ENCODE peak calls at places on chromosomes 11 and 22, in ten cellular contexts. Z is chondrocyte; J is AG20443; D is brain microvascular endothelial cell; T is activated CD8-positive, alpha-beta memory T cell treated with anti-CD3 and anti-CD28 coated beads, Interleukin-2, amount 50 U/mL, for 48 hours; Y is stimulated activated CD4-positive, alpha-beta T cell treated with anti-CD3 and anti-CD28 coated beads, Interleukin-1b, Interleukin-23, amount 100 ng/mL, for 4 hours; R is stomach; X is ureter; F is OCI-LY7; C is endothelial cell. W is an unnamed sample.

GRCh38 chr11:10792385-10793068 is 16.2 kb downstream of the EIF4G2 start:
- DNase-seq in C (peak; percentile 98), R (peak; percentile 89), D (peak; percentile 65), J (peak; percentile 93), T (peak; percentile 98), Y (peak; percentile 73), F (peak; percentile 82), X (peak; percentile 84), Z (peak; percentile 97), W (peak; percentile 80)

GRCh38 chr22:41682033-41682807 is 6.4 kb downstream of the SNU13 start:
- DNase-seq in F (peak; percentile 81), Y (peak; percentile 74), Z (peak; percentile 96), R (peak; percentile 90), T (peak; percentile 95), J (peak; percentile 90), X (peak; percentile 90), D (peak; percentile 83), C (peak; percentile 81), W (peak; percentile 89)

GRCh38 chr11:69295995-69296889 is 2.3 kb downstream of the MYEOV start:
- DNase-seq in R (peak; percentile 43), T (no peak), Z (no peak), X (no peak), D (peak; percentile 61), C (no peak), J (peak; percentile 82), F (peak; percentile 60), Y (no peak), W (peak; percentile 60)

GRCh38 chr11:97990162-97990920 is 1030.4 kb upstream of the CNTN5 start:
- DNase-seq in T (no peak), R (no peak), Z (no peak), D (peak; percentile 42), F (no peak), C (no peak), J (no peak), Y (no peak), X (no peak), W (no peak)

GRCh38 chr11:105960252-105961245 is 61.5 kb downstream of the MSANTD4 start:
- DNase-seq in D (no peak), T (no peak), J (no peak), Z (peak; percentile 61), C (no peak), X (no peak), Y (no peak), R (no peak), F (no peak), W (no peak)

GRCh38 chr22:36386351-36386899 is 1.3 kb downstream of the MYH9 start:
- DNase-seq in Y (no peak), D (no peak), F (peak; percentile 55), Z (no peak), X (no peak), J (no peak), C (no peak), R (no peak), T (no peak), W (peak; percentile 75)

GRCh38 chr11:44955019-44955738 is 4.5 kb upstream of the TP53I11 start:
- DNase-seq in J (peak; percentile 83), F (no peak), X (peak; percentile 82), D (peak; percentile 67), C (peak; percentile 71), T (no peak), R (peak; percentile 55), Z (no peak), Y (no peak), W (no peak)

GRCh38 chr11:125807909-125808308 is 20.0 kb downstream of the PATE3 start:
- DNase-seq in C (no peak), F (no peak), Y (no peak), X (no peak), T (no peak), J (no peak), R (no peak), D (peak; percentile 3), Z (no peak), W (no peak)

GRCh38 chr22:42294034-42294985 is 23.9 kb upstream of the TCF20 start:
- DNase-seq in Y (no peak), D (peak; percentile 24), Z (no peak), T (no peak), J (peak; percentile 89), X (no peak), C (peak; percentile 85), F (peak; percentile 82), R (peak; percentile 38), W (peak; percentile 15)

GRCh38 chr11:83158965-83159900 is 2.3 kb downstream of the PCF11 start:
- DNase-seq in X (no peak), C (no peak), J (no peak), R (no peak), Y (no peak), T (no peak), Z (no peak), F (no peak), D (no peak), W (no peak)

W was measured in RKO.